ENCODE peak calls at places on chromosome 16, in four cellular contexts. M is MCF 10A, Z is cardiac muscle cell, G is AG09319. O is an unnamed sample.

GRCh38 chr16:66618588-66618987 is 14.1 kb downstream of the CMTM3 start:
- DNase-seq in M (peak; percentile 96), Z (no peak), G (peak; percentile 79), O (peak; percentile 96)

GRCh38 chr16:70687172-70687531 is 1.3 kb upstream of the MTSS2 start:
- DNase-seq in M (peak; percentile 24), Z (no peak), G (no peak), O (no peak)

GRCh38 chr16:56032072-56032471 is 156.9 kb upstream of the CES5A start:
- DNase-seq in M (no peak), Z (no peak), G (no peak), O (no peak)

GRCh38 chr16:11318817-11319216 is 26.4 kb upstream of the RMI2 start:
- DNase-seq in M (no peak), Z (no peak), G (no peak), O (no peak)

GRCh38 chr16:71311553-71312158 is 22.5 kb upstream of the CMTR2 start:
- DNase-seq in M (peak; percentile 49), Z (peak; percentile 78), G (no peak), O (no peak)

GRCh38 chr16:82152641-82153094 is 17.4 kb downstream of the MPHOSPH6 start:
- DNase-seq in M (no peak), Z (no peak), G (no peak), O (no peak)

GRCh38 chr16:6570520-6570919 is 762.1 kb upstream of the RBFOX1 start:
- DNase-seq in M (no peak), Z (no peak), G (no peak), O (no peak)

GRCh38 chr16:85680352-85680944 is 8.3 kb downstream of the GINS2 start:
- DNase-seq in M (no peak), Z (no peak), G (no peak), O (no peak)

GRCh38 chr16:27202923-27203428 is 350 bp upstream of the KDM8 start:
- DNase-seq in M (no peak), Z (no peak), G (no peak), O (no peak)

GRCh38 chr16:12271006-12271405 is 294.5 kb downstream of the SNX29 start:
- DNase-seq in M (peak; percentile 33), Z (no peak), G (no peak), O (no peak)

GRCh38 chr16:85412911-85413520 is 200.1 kb upstream of the GSE1 start:
- DNase-seq in M (no peak), Z (no peak), G (no peak), O (no peak)

GRCh38 chr16:67236551-67237395 is 9.8 kb downstream of the TMEM208 start:
- DNase-seq in M (peak; percentile 70), Z (peak; percentile 32), G (no peak), O (no peak)

GRCh38 chr16:27758544-27758943 is 208.6 kb downstream of the KATNIP start:
- DNase-seq in M (no peak), Z (no peak), G (no peak), O (no peak)

GRCh38 chr16:85463672-85464071 is 149.4 kb upstream of the GSE1 start:
- DNase-seq in M (no peak), Z (no peak), G (no peak), O (no peak)

GRCh38 chr16:23563186-23563585 is 5.7 kb downstream of the UBFD1 start:
- DNase-seq in M (no peak), Z (no peak), G (no peak), O (no peak)

GRCh38 chr16:52212841-52213240 is 334.1 kb downstream of the TOX3 start:
- DNase-seq in M (no peak), Z (no peak), G (no peak), O (no peak)

GRCh38 chr16:85816159-85816558 is 16.7 kb downstream of the COX4I1 start:
- DNase-seq in M (no peak), Z (no peak), G (no peak), O (no peak)

GRCh38 chr16:9134306-9134705 is 42.9 kb downstream of the HAPSTR1 start:
- DNase-seq in M (no peak), Z (no peak), G (no peak), O (no peak)

GRCh38 chr16:12458591-12459400 is 344.9 kb downstream of the CPPED1 start:
- DNase-seq in M (no peak), Z (no peak), G (no peak), O (no peak)

GRCh38 chr16:66599726-66600125 is 4.8 kb upstream of the CMTM3 start:
- DNase-seq in M (no peak), Z (no peak), G (no peak), O (no peak)

GRCh38 chr16:85947511-85948509 is 48.8 kb downstream of the IRF8 start:
- DNase-seq in M (no peak), Z (no peak), G (no peak), O (no peak)

GRCh38 chr16:13961099-13961811 is 41.3 kb downstream of the ERCC4 start:
- DNase-seq in M (peak; percentile 25), Z (peak; percentile 36), G (no peak), O (no peak)

GRCh38 chr16:16052916-16053315 is 103.5 kb downstream of the ABCC1 start:
- DNase-seq in M (no peak), Z (no peak), G (no peak), O (no peak)

GRCh38 chr16:11781773-11782172 is 15.3 kb downstream of the ZC3H7A start:
- DNase-seq in M (peak; percentile 61), Z (no peak), G (no peak), O (peak; percentile 35)

GRCh38 chr16:55225972-55226542 is 97.9 kb upstream of the IRX6 start:
- DNase-seq in M (no peak), Z (no peak), G (no peak), O (no peak)

GRCh38 chr16:84806256-84806889 is 13.4 kb upstream of the CRISPLD2 start:
- DNase-seq in M (peak; percentile 91), Z (no peak), G (no peak), O (peak; percentile 48)

GRCh38 chr16:52114414-52114813 is 432.5 kb downstream of the TOX3 start:
- DNase-seq in M (peak; percentile 35), Z (no peak), G (no peak), O (peak; percentile 31)

GRCh38 chr16:15726715-15727114 is 76.7 kb downstream of the NDE1 start:
- DNase-seq in M (no peak), Z (no peak), G (no peak), O (no peak)

GRCh38 chr16:55370762-55371482 is 46.9 kb downstream of the IRX6 start:
- DNase-seq in M (no peak), Z (peak; percentile 78), G (no peak), O (peak; percentile 1)

GRCh38 chr16:2756288-2757015 is 4.0 kb downstream of the SRRM2 start:
- DNase-seq in M (no peak), Z (no peak), G (no peak), O (no peak)

GRCh38 chr16:4800290-4801041 is 2.0 kb downstream of the ROGDI start:
- DNase-seq in M (no peak), Z (no peak), G (no peak), O (no peak)

GRCh38 chr16:24550295-24550694 is 10.9 kb downstream of the RBBP6 start:
- DNase-seq in M (no peak), Z (no peak), G (no peak), O (no peak)

DNA sequence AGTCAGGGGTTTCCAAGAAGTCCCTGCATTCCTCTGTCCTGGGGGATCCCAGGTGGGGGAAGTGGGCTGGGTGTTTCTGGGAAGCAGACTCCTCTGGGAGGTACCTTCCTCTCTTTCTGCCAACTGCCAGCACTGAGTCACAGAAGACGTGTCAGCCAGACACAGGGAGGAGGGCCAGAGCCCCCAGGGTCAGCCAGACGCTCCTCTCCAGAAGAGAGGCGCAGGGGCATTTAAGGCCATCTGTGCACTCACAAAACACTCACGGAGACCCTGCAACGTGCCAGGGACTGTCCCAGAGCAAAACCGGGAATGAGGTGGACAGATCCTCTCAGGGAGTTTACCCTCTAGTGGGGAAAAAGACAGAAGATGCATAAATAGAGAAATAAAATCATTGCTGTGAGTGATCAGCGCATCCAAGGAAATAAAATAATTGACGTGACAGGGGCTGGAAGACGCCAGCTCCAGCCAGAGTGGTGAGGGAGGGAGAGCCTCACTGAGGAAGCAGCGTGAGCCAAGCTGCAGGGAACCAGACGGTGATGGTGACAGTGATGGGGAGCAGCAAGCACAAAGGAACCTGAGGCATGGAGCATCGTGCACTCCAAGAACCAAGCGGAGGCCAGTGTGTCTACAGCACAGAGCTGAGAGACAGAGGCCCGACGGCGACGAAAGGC is 105.4 kb downstream of the ZNF423 start:
- DNase-seq in M (peak; percentile 7), Z (no peak), G (no peak), O (no peak)
- TF ChIP-seq CTCF in M (no peak), Z (no peak), G (no peak), O (no peak)

GRCh38 chr16:79168321-79168720 is 432.2 kb downstream of the MAF start:
- DNase-seq in M (peak; percentile 24), Z (no peak), G (no peak), O (no peak)
- TF ChIP-seq CTCF in M (no peak), Z (no peak), G (no peak), O (no peak)

GRCh38 chr16:1561266-1561665 is 27.8 kb downstream of the TMEM204 start:
- DNase-seq in M (no peak), Z (no peak), G (no peak), O (no peak)

GRCh38 chr16:1561836-1562235 is 28.4 kb downstream of the TMEM204 start:
- DNase-seq in M (no peak), Z (no peak), G (no peak), O (no peak)

GRCh38 chr16:1565083-1565805 is 31.8 kb downstream of the TMEM204 start:
- DNase-seq in M (no peak), Z (no peak), G (no peak), O (no peak)

GRCh38 chr16:1563786-1564185 is 30.3 kb downstream of the TMEM204 start:
- DNase-seq in M (no peak), Z (no peak), G (no peak), O (no peak)

GRCh38 chr16:1564325-1564724 is 30.9 kb downstream of the TMEM204 start:
- DNase-seq in M (no peak), Z (no peak), G (no peak), O (no peak)
- TF ChIP-seq CTCF in M (no peak), Z (peak; percentile 30), G (peak; percentile 17), O (peak; percentile 24)

DNA sequence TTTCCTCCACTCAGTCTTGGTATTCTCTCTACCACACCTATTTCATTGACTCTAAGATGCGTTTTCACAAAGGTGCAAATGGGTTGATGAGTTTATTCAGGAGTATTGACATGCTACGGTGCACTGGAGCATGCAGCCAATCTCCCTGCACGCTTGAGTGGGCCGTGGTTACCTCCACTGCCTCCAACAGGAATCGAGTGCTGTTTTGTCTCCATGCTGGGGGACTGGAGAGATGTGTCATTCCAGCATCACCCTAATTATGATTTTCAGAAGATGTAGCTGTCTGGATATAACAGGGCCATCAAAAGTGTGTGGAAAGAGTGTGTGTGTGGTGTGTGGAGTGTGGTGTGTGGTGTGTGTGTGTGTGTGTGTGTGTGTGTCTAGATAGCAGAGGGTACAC is 351.6 kb upstream of the ZFHX3 start:
- DNase-seq in M (no peak), Z (no peak), G (no peak), O (no peak)
- TF ChIP-seq CTCF in M (no peak), Z (no peak), G (no peak), O (no peak)

O was measured in kidney epithelial cell.